ENCODE peak calls at places on chromosomes 3 and 15, in four cellular contexts. One of them, this sample, is unnamed.

GRCh38 chr3:23807161-23808015 is 1.6 kb downstream of the UBE2E1 start:
- DNase-seq in fibroblast of lung: peak
- DNase-seq in WTC11: no peak
- DNase-seq in ascending aorta: no peak
- DNase-seq in this sample: no peak

GRCh38 chr3:141050913-141051632 is at the start of gene SPSB4:
- DNase-seq in WTC11: peak
- DNase-seq in ascending aorta: no peak
- DNase-seq in fibroblast of lung: peak
- DNase-seq in this sample: no peak

GRCh38 chr3:194640829-194641228 is 7.6 kb upstream of the TMEM44 start:
- DNase-seq in WTC11: peak
- DNase-seq in ascending aorta: no peak
- DNase-seq in fibroblast of lung: peak
- DNase-seq in this sample: no peak

GRCh38 chr15:52392008-52392687 is 96.5 kb upstream of the MYO5C start:
- DNase-seq in ascending aorta: no peak
- DNase-seq in WTC11: peak
- DNase-seq in fibroblast of lung: no peak
- DNase-seq in this sample: no peak

GRCh38 chr3:139327861-139328260 is 16.0 kb upstream of the MRPS22 start:
- DNase-seq in fibroblast of lung: no peak
- DNase-seq in WTC11: no peak
- DNase-seq in ascending aorta: no peak
- DNase-seq in this sample: no peak

GRCh38 chr3:71063768-71064287 is 519.7 kb downstream of the FOXP1 start:
- DNase-seq in WTC11: peak
- DNase-seq in ascending aorta: no peak
- DNase-seq in fibroblast of lung: peak
- DNase-seq in this sample: no peak

GRCh38 chr3:49025793-49026520 is 3.2 kb downstream of the IMPDH2 start:
- DNase-seq in WTC11: no peak
- DNase-seq in fibroblast of lung: no peak
- DNase-seq in ascending aorta: no peak
- DNase-seq in this sample: no peak

GRCh38 chr3:143283432-143284128 is 164.0 kb downstream of the CHST2 start:
- DNase-seq in ascending aorta: no peak
- DNase-seq in WTC11: no peak
- DNase-seq in fibroblast of lung: no peak
- DNase-seq in this sample: no peak

GRCh38 chr15:38883987-38884386 is 319.4 kb upstream of the RASGRP1 start:
- DNase-seq in fibroblast of lung: no peak
- DNase-seq in ascending aorta: no peak
- DNase-seq in WTC11: no peak
- DNase-seq in this sample: no peak

GRCh38 chr15:101048191-101049011 is 129.2 kb downstream of the LRRK1 start:
- DNase-seq in ascending aorta: no peak
- DNase-seq in fibroblast of lung: no peak
- DNase-seq in WTC11: no peak
- DNase-seq in this sample: peak

GRCh38 chr15:48897144-48897814 is 19.3 kb downstream of the EID1 start:
- DNase-seq in ascending aorta: no peak
- DNase-seq in fibroblast of lung: peak
- DNase-seq in WTC11: no peak
- DNase-seq in this sample: no peak

GRCh38 chr3:45507820-45508317 is 86.7 kb upstream of the LIMD1 start:
- DNase-seq in ascending aorta: no peak
- DNase-seq in WTC11: peak
- DNase-seq in fibroblast of lung: peak
- DNase-seq in this sample: no peak
- TF ChIP-seq CTCF in ascending aorta: no peak
- TF ChIP-seq CTCF in WTC11: peak
- TF ChIP-seq CTCF in fibroblast of lung: peak
- TF ChIP-seq CTCF in this sample: no peak

GRCh38 chr15:66386204-66387123 is at the start of gene MAP2K1:
- DNase-seq in fibroblast of lung: peak
- DNase-seq in WTC11: peak
- DNase-seq in ascending aorta: peak
- DNase-seq in this sample: peak

GRCh38 chr15:66388057-66388363 is 1.3 kb downstream of the MAP2K1 start:
- DNase-seq in WTC11: no peak
- DNase-seq in fibroblast of lung: no peak
- DNase-seq in ascending aorta: no peak
- DNase-seq in this sample: no peak

GRCh38 chr15:66388576-66388975 is 1.9 kb downstream of the MAP2K1 start:
- DNase-seq in WTC11: no peak
- DNase-seq in ascending aorta: no peak
- DNase-seq in fibroblast of lung: no peak
- DNase-seq in this sample: no peak

GRCh38 chr15:66389098-66389858 is 2.6 kb downstream of the MAP2K1 start:
- DNase-seq in WTC11: no peak
- DNase-seq in ascending aorta: no peak
- DNase-seq in fibroblast of lung: no peak
- DNase-seq in this sample: no peak

GRCh38 chr15:66387176-66388056 is 704 bp downstream of the MAP2K1 start:
- DNase-seq in ascending aorta: peak
- DNase-seq in WTC11: peak
- DNase-seq in fibroblast of lung: peak
- DNase-seq in this sample: peak
- TF ChIP-seq CTCF in ascending aorta: peak
- TF ChIP-seq CTCF in WTC11: no peak
- TF ChIP-seq CTCF in fibroblast of lung: peak
- TF ChIP-seq CTCF in this sample: no peak

GRCh38 chr15:68830141-68830540 is 9.4 kb upstream of the ANP32A start:
- DNase-seq in WTC11: no peak
- DNase-seq in ascending aorta: no peak
- DNase-seq in fibroblast of lung: no peak
- DNase-seq in this sample: no peak
- TF ChIP-seq CTCF in WTC11: no peak
- TF ChIP-seq CTCF in ascending aorta: no peak
- TF ChIP-seq CTCF in fibroblast of lung: no peak
- TF ChIP-seq CTCF in this sample: no peak

DNA sequence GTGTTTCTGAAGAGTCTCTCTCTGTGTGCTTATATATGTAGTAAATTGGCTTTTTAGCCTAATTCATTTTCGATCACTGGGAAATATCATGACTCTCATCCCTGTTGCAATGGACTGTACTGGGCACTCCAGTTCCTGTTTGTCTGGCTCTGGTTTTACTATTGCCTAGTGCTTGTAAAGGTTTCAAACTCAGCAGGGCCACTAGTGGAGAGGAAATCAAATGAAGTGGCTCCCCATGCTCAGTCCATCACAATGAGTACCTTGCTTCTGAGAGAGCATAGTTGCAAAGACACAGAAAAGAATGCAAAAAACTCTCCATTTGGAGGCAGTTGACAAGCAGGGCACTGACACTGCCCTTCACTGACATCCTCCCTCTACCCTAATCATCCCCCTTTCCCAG is 167.8 kb downstream of the TAFA4 start:
- DNase-seq in fibroblast of lung: no peak
- DNase-seq in WTC11: no peak
- DNase-seq in ascending aorta: no peak
- DNase-seq in this sample: no peak
- TF ChIP-seq CTCF in fibroblast of lung: no peak
- TF ChIP-seq CTCF in WTC11: no peak
- TF ChIP-seq CTCF in ascending aorta: no peak
- TF ChIP-seq CTCF in this sample: no peak

GRCh38 chr3:44918087-44918486 is 43.7 kb downstream of the TGM4 start:
- DNase-seq in fibroblast of lung: no peak
- DNase-seq in WTC11: no peak
- DNase-seq in ascending aorta: no peak
- DNase-seq in this sample: no peak

GRCh38 chr3:44915702-44916438 is 41.5 kb downstream of the TGM4 start:
- DNase-seq in WTC11: no peak
- DNase-seq in ascending aorta: no peak
- DNase-seq in fibroblast of lung: peak
- DNase-seq in this sample: no peak

GRCh38 chr3:44913868-44914468 is 39.6 kb downstream of the TGM4 start:
- DNase-seq in ascending aorta: no peak
- DNase-seq in fibroblast of lung: peak
- DNase-seq in WTC11: peak
- DNase-seq in this sample: peak

GRCh38 chr3:44918581-44918980 is 44.2 kb downstream of the TGM4 start:
- DNase-seq in WTC11: no peak
- DNase-seq in fibroblast of lung: no peak
- DNase-seq in ascending aorta: no peak
- DNase-seq in this sample: no peak

DNA sequence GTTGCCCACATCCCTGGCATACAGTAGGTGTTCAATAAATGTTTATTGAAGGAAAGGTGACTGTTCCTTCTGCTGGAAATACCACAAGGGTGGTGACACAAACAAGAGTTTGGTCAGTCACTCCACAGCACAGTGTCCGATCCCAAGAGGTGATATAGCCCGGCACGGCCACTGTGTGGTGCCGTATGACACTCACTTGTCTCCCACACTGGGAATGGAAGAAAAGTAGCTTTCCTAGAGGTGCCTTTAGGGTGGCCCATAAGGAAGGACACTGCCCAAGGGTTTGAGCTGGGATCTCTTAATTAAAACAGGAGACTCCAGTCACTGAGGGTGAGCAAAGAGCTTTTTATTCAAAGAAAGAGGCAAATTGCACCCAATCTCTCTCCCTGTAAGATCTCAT is 40.5 kb downstream of the TGM4 start:
- DNase-seq in WTC11: peak
- DNase-seq in ascending aorta: no peak
- DNase-seq in fibroblast of lung: no peak
- DNase-seq in this sample: no peak
- TF ChIP-seq CTCF in WTC11: peak
- TF ChIP-seq CTCF in ascending aorta: no peak
- TF ChIP-seq CTCF in fibroblast of lung: no peak
- TF ChIP-seq CTCF in this sample: no peak

DNA sequence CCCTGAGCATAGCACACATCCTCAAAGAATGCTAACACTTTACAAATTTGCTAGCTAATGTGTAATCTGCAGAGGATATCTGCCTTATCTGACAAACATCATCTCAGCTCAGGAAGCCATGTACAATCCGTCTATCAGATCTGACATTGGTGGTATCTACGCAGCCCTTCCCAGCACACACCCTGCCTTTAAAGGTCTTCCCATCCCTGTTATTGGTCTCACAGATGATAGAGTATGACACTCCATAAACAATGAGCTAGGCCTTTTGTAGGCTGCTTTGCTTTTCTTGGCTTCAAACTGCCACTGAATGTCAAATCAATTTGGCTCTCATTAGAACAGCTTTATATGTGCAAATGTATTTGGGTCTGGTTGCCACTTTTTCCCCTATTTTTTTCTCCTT is 80.6 kb upstream of the DPH6 start:
- DNase-seq in WTC11: no peak
- DNase-seq in ascending aorta: no peak
- DNase-seq in fibroblast of lung: peak
- DNase-seq in this sample: no peak
- TF ChIP-seq CTCF in WTC11: no peak
- TF ChIP-seq CTCF in ascending aorta: no peak
- TF ChIP-seq CTCF in fibroblast of lung: no peak
- TF ChIP-seq CTCF in this sample: no peak

GRCh38 chr15:37865687-37866086 is 68.8 kb upstream of the TMCO5A start:
- DNase-seq in WTC11: no peak
- DNase-seq in ascending aorta: no peak
- DNase-seq in fibroblast of lung: no peak
- DNase-seq in this sample: no peak

GRCh38 chr15:37856109-37856508 is 78.3 kb upstream of the TMCO5A start:
- DNase-seq in fibroblast of lung: no peak
- DNase-seq in ascending aorta: no peak
- DNase-seq in WTC11: no peak
- DNase-seq in this sample: no peak

GRCh38 chr15:37860896-37861295 is 73.5 kb upstream of the TMCO5A start:
- DNase-seq in ascending aorta: no peak
- DNase-seq in fibroblast of lung: no peak
- DNase-seq in WTC11: no peak
- DNase-seq in this sample: no peak
- TF ChIP-seq CTCF in ascending aorta: no peak
- TF ChIP-seq CTCF in fibroblast of lung: no peak
- TF ChIP-seq CTCF in WTC11: no peak
- TF ChIP-seq CTCF in this sample: no peak

GRCh38 chr3:57827757-57828156 is 71.6 kb downstream of the SLMAP start:
- DNase-seq in ascending aorta: no peak
- DNase-seq in fibroblast of lung: no peak
- DNase-seq in WTC11: no peak
- DNase-seq in this sample: no peak

GRCh38 chr3:57825116-57825515 is 69.0 kb downstream of the SLMAP start:
- DNase-seq in ascending aorta: no peak
- DNase-seq in WTC11: no peak
- DNase-seq in fibroblast of lung: no peak
- DNase-seq in this sample: no peak

GRCh38 chr3:57826952-57827723 is 71.0 kb downstream of the SLMAP start:
- DNase-seq in fibroblast of lung: no peak
- DNase-seq in ascending aorta: no peak
- DNase-seq in WTC11: no peak
- DNase-seq in this sample: no peak

GRCh38 chr3:57822686-57823085 is 66.6 kb downstream of the SLMAP start:
- DNase-seq in WTC11: no peak
- DNase-seq in ascending aorta: no peak
- DNase-seq in fibroblast of lung: no peak
- DNase-seq in this sample: no peak

DNA sequence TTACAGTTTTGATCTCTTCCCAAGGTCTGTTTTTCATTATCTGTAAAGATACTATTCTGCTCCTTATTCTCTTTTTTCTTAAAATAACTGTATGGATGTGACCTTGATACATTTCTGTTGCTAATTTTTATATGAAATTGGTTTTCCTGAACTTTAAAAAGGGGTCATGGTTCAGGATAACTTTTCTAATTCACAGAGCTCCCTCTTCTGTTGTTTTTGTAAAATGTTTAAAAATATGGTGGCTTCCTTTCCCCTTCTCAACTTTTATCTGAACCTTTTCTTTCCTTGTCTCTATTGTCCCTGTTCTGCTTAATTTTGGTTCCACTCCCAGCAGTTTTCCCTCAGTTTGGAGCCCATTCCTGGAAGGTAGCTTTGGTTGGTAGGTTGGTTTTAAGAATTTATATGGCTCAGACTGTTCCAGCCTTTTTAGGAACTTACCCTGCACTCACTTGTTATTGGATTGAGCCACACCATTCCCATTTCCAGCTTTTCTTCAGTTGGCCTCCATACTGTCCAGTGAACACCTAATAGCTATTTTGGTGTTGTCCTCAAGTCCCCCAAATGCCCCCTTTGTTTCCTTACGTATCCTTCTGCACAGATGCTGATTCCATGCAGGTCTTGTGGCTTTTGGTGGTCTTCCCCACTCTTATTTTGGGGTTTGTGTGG is 70.3 kb downstream of the SLMAP start:
- DNase-seq in WTC11: no peak
- DNase-seq in fibroblast of lung: peak
- DNase-seq in ascending aorta: no peak
- DNase-seq in this sample: no peak
- TF ChIP-seq CTCF in WTC11: no peak
- TF ChIP-seq CTCF in fibroblast of lung: no peak
- TF ChIP-seq CTCF in ascending aorta: peak
- TF ChIP-seq CTCF in this sample: no peak

This sample was measured in omental fat pad.